ENCODE peak calls at places on chromosomes 16 and 17, in five cellular contexts. One of them, this sample, is unnamed.

GRCh38 chr17:74192950-74193781 is 10.3 kb upstream of the RPL38 start:
- DNase-seq in stimulated activated effector memory CD8-positive, alpha-beta T cell treated with anti-CD3 and anti-CD28 coated beads, Interleukin-12 subunit alpha, Interleukin-12 subunit beta, amount 100 ng/mL, for 72 hours: no peak
- DNase-seq in HuH-7: no peak
- DNase-seq in osteocyte: no peak
- DNase-seq in NCI-H526: peak
- DNase-seq in this sample: no peak

GRCh38 chr17:17167986-17168385 is 38.1 kb downstream of the PLD6 start:
- DNase-seq in stimulated activated effector memory CD8-positive, alpha-beta T cell treated with anti-CD3 and anti-CD28 coated beads, Interleukin-12 subunit alpha, Interleukin-12 subunit beta, amount 100 ng/mL, for 72 hours: no peak
- DNase-seq in HuH-7: no peak
- DNase-seq in osteocyte: no peak
- DNase-seq in NCI-H526: no peak
- DNase-seq in this sample: no peak

GRCh38 chr17:42409467-42410351 is 13.3 kb downstream of the CAVIN1 start:
- DNase-seq in stimulated activated effector memory CD8-positive, alpha-beta T cell treated with anti-CD3 and anti-CD28 coated beads, Interleukin-12 subunit alpha, Interleukin-12 subunit beta, amount 100 ng/mL, for 72 hours: no peak
- DNase-seq in HuH-7: no peak
- DNase-seq in osteocyte: no peak
- DNase-seq in NCI-H526: no peak
- DNase-seq in this sample: no peak

GRCh38 chr17:1087381-1088241 is 90.7 kb downstream of the TIMM22 start:
- DNase-seq in stimulated activated effector memory CD8-positive, alpha-beta T cell treated with anti-CD3 and anti-CD28 coated beads, Interleukin-12 subunit alpha, Interleukin-12 subunit beta, amount 100 ng/mL, for 72 hours: no peak
- DNase-seq in HuH-7: no peak
- DNase-seq in osteocyte: no peak
- DNase-seq in NCI-H526: peak
- DNase-seq in this sample: no peak

GRCh38 chr17:9241371-9241712 is 220.0 kb downstream of the NTN1 start:
- DNase-seq in stimulated activated effector memory CD8-positive, alpha-beta T cell treated with anti-CD3 and anti-CD28 coated beads, Interleukin-12 subunit alpha, Interleukin-12 subunit beta, amount 100 ng/mL, for 72 hours: no peak
- DNase-seq in HuH-7: no peak
- DNase-seq in osteocyte: no peak
- DNase-seq in NCI-H526: no peak
- DNase-seq in this sample: no peak

GRCh38 chr16:86498155-86498651 is 12.1 kb upstream of the FOXF1 start:
- DNase-seq in stimulated activated effector memory CD8-positive, alpha-beta T cell treated with anti-CD3 and anti-CD28 coated beads, Interleukin-12 subunit alpha, Interleukin-12 subunit beta, amount 100 ng/mL, for 72 hours: no peak
- DNase-seq in HuH-7: no peak
- DNase-seq in osteocyte: no peak
- DNase-seq in NCI-H526: no peak
- DNase-seq in this sample: no peak

GRCh38 chr17:1608676-1609075 is 20.0 kb downstream of the SLC43A2 start:
- DNase-seq in stimulated activated effector memory CD8-positive, alpha-beta T cell treated with anti-CD3 and anti-CD28 coated beads, Interleukin-12 subunit alpha, Interleukin-12 subunit beta, amount 100 ng/mL, for 72 hours: no peak
- DNase-seq in HuH-7: no peak
- DNase-seq in osteocyte: no peak
- DNase-seq in NCI-H526: no peak
- DNase-seq in this sample: no peak

GRCh38 chr17:70187383-70187782 is 18.1 kb downstream of the KCNJ2 start:
- DNase-seq in stimulated activated effector memory CD8-positive, alpha-beta T cell treated with anti-CD3 and anti-CD28 coated beads, Interleukin-12 subunit alpha, Interleukin-12 subunit beta, amount 100 ng/mL, for 72 hours: no peak
- DNase-seq in HuH-7: no peak
- DNase-seq in osteocyte: no peak
- DNase-seq in NCI-H526: no peak
- DNase-seq in this sample: no peak

GRCh38 chr16:21033707-21034106 is 116.9 kb downstream of the DNAH3 start:
- DNase-seq in stimulated activated effector memory CD8-positive, alpha-beta T cell treated with anti-CD3 and anti-CD28 coated beads, Interleukin-12 subunit alpha, Interleukin-12 subunit beta, amount 100 ng/mL, for 72 hours: no peak
- DNase-seq in HuH-7: no peak
- DNase-seq in osteocyte: no peak
- DNase-seq in NCI-H526: no peak
- DNase-seq in this sample: no peak

GRCh38 chr17:16929281-16929680 is 42.6 kb downstream of the TNFRSF13B start:
- DNase-seq in stimulated activated effector memory CD8-positive, alpha-beta T cell treated with anti-CD3 and anti-CD28 coated beads, Interleukin-12 subunit alpha, Interleukin-12 subunit beta, amount 100 ng/mL, for 72 hours: no peak
- DNase-seq in HuH-7: no peak
- DNase-seq in osteocyte: no peak
- DNase-seq in NCI-H526: no peak
- DNase-seq in this sample: no peak

GRCh38 chr17:82440377-82440981 is 10.1 kb downstream of the CYBC1 start:
- DNase-seq in stimulated activated effector memory CD8-positive, alpha-beta T cell treated with anti-CD3 and anti-CD28 coated beads, Interleukin-12 subunit alpha, Interleukin-12 subunit beta, amount 100 ng/mL, for 72 hours: no peak
- DNase-seq in HuH-7: no peak
- DNase-seq in osteocyte: no peak
- DNase-seq in NCI-H526: no peak
- DNase-seq in this sample: no peak

GRCh38 chr16:15547768-15548096 is 95.2 kb downstream of the MARF1 start:
- DNase-seq in stimulated activated effector memory CD8-positive, alpha-beta T cell treated with anti-CD3 and anti-CD28 coated beads, Interleukin-12 subunit alpha, Interleukin-12 subunit beta, amount 100 ng/mL, for 72 hours: no peak
- DNase-seq in HuH-7: no peak
- DNase-seq in osteocyte: no peak
- DNase-seq in NCI-H526: no peak
- DNase-seq in this sample: no peak

GRCh38 chr17:81906476-81907218 is 4.6 kb downstream of the PCYT2 start:
- DNase-seq in stimulated activated effector memory CD8-positive, alpha-beta T cell treated with anti-CD3 and anti-CD28 coated beads, Interleukin-12 subunit alpha, Interleukin-12 subunit beta, amount 100 ng/mL, for 72 hours: no peak
- DNase-seq in HuH-7: no peak
- DNase-seq in osteocyte: no peak
- DNase-seq in NCI-H526: no peak
- DNase-seq in this sample: no peak

GRCh38 chr16:53726625-53727024 is 22.7 kb downstream of the FTO start:
- DNase-seq in stimulated activated effector memory CD8-positive, alpha-beta T cell treated with anti-CD3 and anti-CD28 coated beads, Interleukin-12 subunit alpha, Interleukin-12 subunit beta, amount 100 ng/mL, for 72 hours: no peak
- DNase-seq in HuH-7: no peak
- DNase-seq in osteocyte: no peak
- DNase-seq in NCI-H526: no peak
- DNase-seq in this sample: no peak

GRCh38 chr16:1929105-1929504 is 10.9 kb upstream of the HS3ST6 start:
- DNase-seq in stimulated activated effector memory CD8-positive, alpha-beta T cell treated with anti-CD3 and anti-CD28 coated beads, Interleukin-12 subunit alpha, Interleukin-12 subunit beta, amount 100 ng/mL, for 72 hours: no peak
- DNase-seq in HuH-7: peak
- DNase-seq in osteocyte: no peak
- DNase-seq in NCI-H526: peak
- DNase-seq in this sample: no peak

GRCh38 chr17:38789185-38789584 is 10.2 kb downstream of the PIP4K2B start:
- DNase-seq in stimulated activated effector memory CD8-positive, alpha-beta T cell treated with anti-CD3 and anti-CD28 coated beads, Interleukin-12 subunit alpha, Interleukin-12 subunit beta, amount 100 ng/mL, for 72 hours: no peak
- DNase-seq in HuH-7: no peak
- DNase-seq in osteocyte: no peak
- DNase-seq in NCI-H526: no peak
- DNase-seq in this sample: no peak

GRCh38 chr17:6160188-6160555 is 90.0 kb downstream of the WSCD1 start:
- DNase-seq in stimulated activated effector memory CD8-positive, alpha-beta T cell treated with anti-CD3 and anti-CD28 coated beads, Interleukin-12 subunit alpha, Interleukin-12 subunit beta, amount 100 ng/mL, for 72 hours: no peak
- DNase-seq in HuH-7: no peak
- DNase-seq in osteocyte: no peak
- DNase-seq in NCI-H526: no peak
- DNase-seq in this sample: no peak

GRCh38 chr16:14509675-14510132 is 120.4 kb downstream of the PARN start:
- DNase-seq in stimulated activated effector memory CD8-positive, alpha-beta T cell treated with anti-CD3 and anti-CD28 coated beads, Interleukin-12 subunit alpha, Interleukin-12 subunit beta, amount 100 ng/mL, for 72 hours: no peak
- DNase-seq in HuH-7: no peak
- DNase-seq in osteocyte: no peak
- DNase-seq in NCI-H526: no peak
- DNase-seq in this sample: no peak

GRCh38 chr17:36148559-36149295 is 27.7 kb downstream of the TBC1D3B start:
- DNase-seq in stimulated activated effector memory CD8-positive, alpha-beta T cell treated with anti-CD3 and anti-CD28 coated beads, Interleukin-12 subunit alpha, Interleukin-12 subunit beta, amount 100 ng/mL, for 72 hours: peak
- DNase-seq in HuH-7: peak
- DNase-seq in osteocyte: no peak
- DNase-seq in NCI-H526: peak
- DNase-seq in this sample: peak

GRCh38 chr17:13917635-13918034 is 151.7 kb upstream of the COX10 start:
- DNase-seq in stimulated activated effector memory CD8-positive, alpha-beta T cell treated with anti-CD3 and anti-CD28 coated beads, Interleukin-12 subunit alpha, Interleukin-12 subunit beta, amount 100 ng/mL, for 72 hours: no peak
- DNase-seq in HuH-7: no peak
- DNase-seq in osteocyte: no peak
- DNase-seq in NCI-H526: peak
- DNase-seq in this sample: no peak

GRCh38 chr17:50611639-50612038 is 23.0 kb upstream of the ABCC3 start:
- DNase-seq in stimulated activated effector memory CD8-positive, alpha-beta T cell treated with anti-CD3 and anti-CD28 coated beads, Interleukin-12 subunit alpha, Interleukin-12 subunit beta, amount 100 ng/mL, for 72 hours: no peak
- DNase-seq in HuH-7: no peak
- DNase-seq in osteocyte: no peak
- DNase-seq in NCI-H526: no peak
- DNase-seq in this sample: no peak

GRCh38 chr17:47776330-47777197 is 43.5 kb downstream of the TBX21 start:
- DNase-seq in stimulated activated effector memory CD8-positive, alpha-beta T cell treated with anti-CD3 and anti-CD28 coated beads, Interleukin-12 subunit alpha, Interleukin-12 subunit beta, amount 100 ng/mL, for 72 hours: no peak
- DNase-seq in HuH-7: peak
- DNase-seq in osteocyte: peak
- DNase-seq in NCI-H526: peak
- DNase-seq in this sample: no peak

GRCh38 chr17:60170835-60171752 is 21.3 kb downstream of the CA4 start:
- DNase-seq in stimulated activated effector memory CD8-positive, alpha-beta T cell treated with anti-CD3 and anti-CD28 coated beads, Interleukin-12 subunit alpha, Interleukin-12 subunit beta, amount 100 ng/mL, for 72 hours: no peak
- DNase-seq in HuH-7: no peak
- DNase-seq in osteocyte: no peak
- DNase-seq in NCI-H526: no peak
- DNase-seq in this sample: no peak

GRCh38 chr17:67602974-67603373 is 114.8 kb upstream of the NOL11 start:
- DNase-seq in stimulated activated effector memory CD8-positive, alpha-beta T cell treated with anti-CD3 and anti-CD28 coated beads, Interleukin-12 subunit alpha, Interleukin-12 subunit beta, amount 100 ng/mL, for 72 hours: peak
- DNase-seq in HuH-7: peak
- DNase-seq in osteocyte: no peak
- DNase-seq in NCI-H526: peak
- DNase-seq in this sample: no peak

GRCh38 chr16:3503513-3503912 is 2.7 kb downstream of the CLUAP1 start:
- DNase-seq in stimulated activated effector memory CD8-positive, alpha-beta T cell treated with anti-CD3 and anti-CD28 coated beads, Interleukin-12 subunit alpha, Interleukin-12 subunit beta, amount 100 ng/mL, for 72 hours: no peak
- DNase-seq in HuH-7: no peak
- DNase-seq in osteocyte: no peak
- DNase-seq in NCI-H526: no peak
- DNase-seq in this sample: no peak

GRCh38 chr16:87125206-87126155 is 191.7 kb downstream of the C16orf95 start:
- DNase-seq in stimulated activated effector memory CD8-positive, alpha-beta T cell treated with anti-CD3 and anti-CD28 coated beads, Interleukin-12 subunit alpha, Interleukin-12 subunit beta, amount 100 ng/mL, for 72 hours: no peak
- DNase-seq in HuH-7: no peak
- DNase-seq in osteocyte: no peak
- DNase-seq in NCI-H526: no peak
- DNase-seq in this sample: no peak

GRCh38 chr16:87074635-87075318 is 242.4 kb downstream of the C16orf95 start:
- DNase-seq in stimulated activated effector memory CD8-positive, alpha-beta T cell treated with anti-CD3 and anti-CD28 coated beads, Interleukin-12 subunit alpha, Interleukin-12 subunit beta, amount 100 ng/mL, for 72 hours: no peak
- DNase-seq in HuH-7: no peak
- DNase-seq in osteocyte: no peak
- DNase-seq in NCI-H526: no peak
- DNase-seq in this sample: no peak

GRCh38 chr17:30148376-30148775 is 31.8 kb downstream of the NSRP1 start:
- DNase-seq in stimulated activated effector memory CD8-positive, alpha-beta T cell treated with anti-CD3 and anti-CD28 coated beads, Interleukin-12 subunit alpha, Interleukin-12 subunit beta, amount 100 ng/mL, for 72 hours: no peak
- DNase-seq in HuH-7: no peak
- DNase-seq in osteocyte: no peak
- DNase-seq in NCI-H526: no peak
- DNase-seq in this sample: no peak

GRCh38 chr16:3274490-3274889 is 8.8 kb upstream of the ZNF263 start:
- DNase-seq in stimulated activated effector memory CD8-positive, alpha-beta T cell treated with anti-CD3 and anti-CD28 coated beads, Interleukin-12 subunit alpha, Interleukin-12 subunit beta, amount 100 ng/mL, for 72 hours: no peak
- DNase-seq in HuH-7: no peak
- DNase-seq in osteocyte: no peak
- DNase-seq in NCI-H526: no peak
- DNase-seq in this sample: no peak

GRCh38 chr16:54546481-54546880 is 259.9 kb upstream of the IRX3 start:
- DNase-seq in stimulated activated effector memory CD8-positive, alpha-beta T cell treated with anti-CD3 and anti-CD28 coated beads, Interleukin-12 subunit alpha, Interleukin-12 subunit beta, amount 100 ng/mL, for 72 hours: no peak
- DNase-seq in HuH-7: no peak
- DNase-seq in osteocyte: no peak
- DNase-seq in NCI-H526: no peak
- DNase-seq in this sample: no peak

GRCh38 chr16:79006762-79007161 is 593.8 kb downstream of the MAF start:
- DNase-seq in stimulated activated effector memory CD8-positive, alpha-beta T cell treated with anti-CD3 and anti-CD28 coated beads, Interleukin-12 subunit alpha, Interleukin-12 subunit beta, amount 100 ng/mL, for 72 hours: no peak
- DNase-seq in HuH-7: no peak
- DNase-seq in osteocyte: no peak
- DNase-seq in NCI-H526: no peak
- DNase-seq in this sample: no peak

GRCh38 chr16:57970319-57970718 is 609 bp downstream of the CNGB1 start:
- DNase-seq in stimulated activated effector memory CD8-positive, alpha-beta T cell treated with anti-CD3 and anti-CD28 coated beads, Interleukin-12 subunit alpha, Interleukin-12 subunit beta, amount 100 ng/mL, for 72 hours: no peak
- DNase-seq in HuH-7: no peak
- DNase-seq in osteocyte: no peak
- DNase-seq in NCI-H526: no peak
- DNase-seq in this sample: no peak

GRCh38 chr17:42181851-42182207 is 887 bp upstream of the KCNH4 start:
- DNase-seq in stimulated activated effector memory CD8-positive, alpha-beta T cell treated with anti-CD3 and anti-CD28 coated beads, Interleukin-12 subunit alpha, Interleukin-12 subunit beta, amount 100 ng/mL, for 72 hours: no peak
- DNase-seq in HuH-7: no peak
- DNase-seq in osteocyte: no peak
- DNase-seq in NCI-H526: no peak
- DNase-seq in this sample: no peak

GRCh38 chr17:80946449-80946848 is 45.2 kb upstream of the CHMP6 start:
- DNase-seq in stimulated activated effector memory CD8-positive, alpha-beta T cell treated with anti-CD3 and anti-CD28 coated beads, Interleukin-12 subunit alpha, Interleukin-12 subunit beta, amount 100 ng/mL, for 72 hours: no peak
- DNase-seq in HuH-7: no peak
- DNase-seq in osteocyte: no peak
- DNase-seq in NCI-H526: no peak
- DNase-seq in this sample: no peak

GRCh38 chr17:51050291-51051033 is 70.2 kb downstream of the SPAG9 start:
- DNase-seq in stimulated activated effector memory CD8-positive, alpha-beta T cell treated with anti-CD3 and anti-CD28 coated beads, Interleukin-12 subunit alpha, Interleukin-12 subunit beta, amount 100 ng/mL, for 72 hours: no peak
- DNase-seq in HuH-7: no peak
- DNase-seq in osteocyte: no peak
- DNase-seq in NCI-H526: no peak
- DNase-seq in this sample: no peak